ENCODE peak calls at places on chromosomes 1 and 21, in seven cellular contexts. D is CD8-positive, alpha-beta T cell; U is uterus; S is esophagus squamous epithelium; E is gastrocnemius medialis; N is neural progenitor cell; T is endodermal cell. P is an unnamed sample.

GRCh38 chr1:245785433-245785832 is 630.6 kb downstream of the KIF26B start:
- DNase-seq in D (no peak), U (no peak), S (no peak), E (no peak), N (no peak), T (peak), P (no peak)

GRCh38 chr1:25700626-25701025 is 84.0 kb downstream of the MAN1C1 start:
- DNase-seq in D (no peak), U (no peak), S (no peak), E (no peak), N (peak), T (peak), P (no peak)

GRCh38 chr1:168373869-168374268 is 93.2 kb downstream of the TBX19 start:
- DNase-seq in D (no peak), U (peak), S (no peak), E (no peak), N (no peak), T (no peak), P (no peak)

GRCh38 chr1:184771190-184771691 is 16.6 kb upstream of the EDEM3 start:
- DNase-seq in D (no peak), U (no peak), S (no peak), E (no peak), N (peak), T (no peak), P (no peak)

GRCh38 chr1:56525463-56526155 is 53.8 kb downstream of the PLPP3 start:
- DNase-seq in D (no peak), U (no peak), S (peak), E (no peak), N (no peak), T (no peak), P (no peak)

GRCh38 chr1:64856564-64856963 is 109.8 kb downstream of the JAK1 start:
- DNase-seq in D (no peak), U (peak), S (no peak), E (peak), N (no peak), T (no peak), P (no peak)

GRCh38 chr1:178091986-178092745 is 1.7 kb upstream of the RASAL2 start:
- DNase-seq in D (no peak), U (no peak), S (no peak), E (no peak), N (no peak), T (no peak), P (no peak)

GRCh38 chr1:183417691-183418491 is at the start of gene NMNAT2:
- DNase-seq in D (no peak), U (no peak), S (no peak), E (no peak), N (peak), T (peak), P (no peak)

GRCh38 chr1:56901720-56902119 is 47.1 kb downstream of the C8A start:
- DNase-seq in D (no peak), U (no peak), S (no peak), E (no peak), N (peak), T (no peak), P (no peak)

GRCh38 chr1:1281533-1282321 is 1.5 kb downstream of the SCNN1D start:
- DNase-seq in D (no peak), U (no peak), S (no peak), E (peak), N (no peak), T (no peak), P (no peak)

GRCh38 chr1:204507317-204508105 is 8.7 kb upstream of the MDM4 start:
- DNase-seq in D (no peak), U (peak), S (no peak), E (peak), N (peak), T (peak), P (no peak)

DNA sequence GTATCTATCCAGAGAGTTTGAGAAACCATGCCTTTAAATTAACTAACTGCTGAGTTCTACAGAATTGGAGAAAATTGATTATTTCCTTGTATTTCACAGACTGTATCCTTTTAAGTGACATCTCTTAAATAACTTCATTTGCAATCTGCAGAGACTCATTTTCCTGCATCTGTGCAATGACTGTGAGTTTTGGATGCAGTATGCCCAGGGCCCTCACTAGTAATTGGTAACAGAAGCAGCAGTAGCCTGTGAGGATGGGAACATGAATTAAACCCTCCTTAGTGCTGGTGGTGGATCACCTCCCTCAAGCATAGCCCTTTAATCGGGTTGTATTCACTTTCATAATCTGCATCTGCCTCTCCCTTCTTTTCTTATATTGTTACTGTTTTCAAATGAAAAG is 21.7 kb upstream of the SH3D21 start:
- DNase-seq in D (no peak), U (no peak), S (no peak), E (peak), N (no peak), T (no peak), P (no peak)
- H3K27ac ChIP-seq in D (no peak), U (no peak), S (no peak), E (peak), N (peak), T (no peak), P (no peak)

GRCh38 chr1:151164732-151165280 is 896 bp downstream of the LYSMD1 start:
- DNase-seq in D (no peak), U (no peak), S (no peak), E (no peak), N (no peak), T (peak), P (no peak)
- H3K4me3 ChIP-seq in D (peak), U (peak), S (peak), E (peak), N (peak), T (peak), P (peak)

GRCh38 chr1:244735404-244735803 is 82.5 kb downstream of the DESI2 start:
- DNase-seq in D (no peak), U (no peak), S (no peak), E (no peak), N (no peak), T (no peak), P (no peak)
- H3K27ac ChIP-seq in D (no peak), U (no peak), S (no peak), E (no peak), N (no peak), T (peak), P (no peak)

GRCh38 chr1:247825362-247825761 is 1.4 kb upstream of the OR14A16 start:
- DNase-seq in D (no peak), U (no peak), S (no peak), E (no peak), N (no peak), T (no peak), P (no peak)

GRCh38 chr1:247822060-247822459 is 1.9 kb downstream of the OR14A16 start:
- DNase-seq in D (no peak), U (no peak), S (no peak), E (no peak), N (no peak), T (no peak), P (no peak)

GRCh38 chr1:247829651-247830050 is 5.7 kb upstream of the OR14A16 start:
- DNase-seq in D (no peak), U (no peak), S (no peak), E (no peak), N (no peak), T (no peak), P (no peak)

DNA sequence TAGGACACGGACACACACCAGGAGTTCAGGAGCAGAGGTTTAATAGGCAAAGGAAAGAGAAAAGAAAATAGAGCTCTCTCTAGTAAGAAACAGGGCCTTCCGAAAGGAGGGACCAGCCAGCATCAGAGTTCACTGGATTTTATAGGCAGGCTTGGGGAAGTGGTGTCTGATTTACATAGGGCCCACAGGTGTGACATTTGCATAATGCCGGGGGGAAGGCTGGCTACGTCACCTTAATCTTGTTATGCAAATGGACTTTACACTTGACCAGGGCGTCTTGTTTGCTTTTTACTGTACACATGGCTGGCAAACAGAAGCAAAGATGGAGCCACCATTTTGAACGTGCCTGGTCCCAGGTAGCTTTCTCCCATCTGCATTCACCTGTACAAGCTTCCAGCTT is at the start of gene OR14A16:
- DNase-seq in D (no peak), U (no peak), S (no peak), E (no peak), N (no peak), T (no peak), P (no peak)
- H3K4me3 ChIP-seq in D (no peak), U (no peak), S (no peak), E (no peak), N (no peak), T (no peak), P (no peak)

GRCh38 chr1:152227310-152227928 is 3.4 kb upstream of the HRNR start:
- DNase-seq in D (no peak), U (no peak), S (no peak), E (no peak), N (no peak), T (no peak), P (no peak)

GRCh38 chr1:152224093-152224492 is at the start of gene HRNR:
- DNase-seq in D (no peak), U (no peak), S (no peak), E (no peak), N (no peak), T (no peak), P (no peak)

GRCh38 chr1:152228831-152229230 is 4.8 kb upstream of the HRNR start:
- DNase-seq in D (no peak), U (no peak), S (no peak), E (no peak), N (no peak), T (no peak), P (no peak)

GRCh38 chr1:152220166-152221163 is 3.5 kb downstream of the HRNR start:
- DNase-seq in D (no peak), U (no peak), S (no peak), E (no peak), N (no peak), T (no peak), P (no peak)

GRCh38 chr1:152225678-152226077 is 1.7 kb upstream of the HRNR start:
- DNase-seq in D (no peak), U (no peak), S (no peak), E (no peak), N (no peak), T (no peak), P (no peak)
- H3K27ac ChIP-seq in D (no peak), U (no peak), S (peak), E (no peak), N (no peak), T (no peak), P (no peak)

GRCh38 chr1:153963030-153963849 is at the start of gene SLC39A1:
- DNase-seq in D (peak), U (peak), S (peak), E (peak), N (peak), T (peak), P (peak)

GRCh38 chr1:153962088-153963029 is 978 bp downstream of the SLC39A1 start:
- DNase-seq in D (no peak), U (peak), S (no peak), E (peak), N (no peak), T (peak), P (peak)

GRCh38 chr1:153960206-153960605 is 1.8 kb upstream of the CRTC2 start:
- DNase-seq in D (no peak), U (no peak), S (no peak), E (peak), N (no peak), T (no peak), P (no peak)

GRCh38 chr1:153959454-153959853 is 1.0 kb upstream of the CRTC2 start:
- DNase-seq in D (no peak), U (no peak), S (no peak), E (no peak), N (no peak), T (peak), P (no peak)

GRCh38 chr1:153961421-153961820 is 1.9 kb downstream of the SLC39A1 start:
- DNase-seq in D (no peak), U (no peak), S (no peak), E (no peak), N (no peak), T (no peak), P (no peak)
- H3K4me3 ChIP-seq in D (no peak), U (no peak), S (peak), E (no peak), N (peak), T (peak), P (no peak)

DNA sequence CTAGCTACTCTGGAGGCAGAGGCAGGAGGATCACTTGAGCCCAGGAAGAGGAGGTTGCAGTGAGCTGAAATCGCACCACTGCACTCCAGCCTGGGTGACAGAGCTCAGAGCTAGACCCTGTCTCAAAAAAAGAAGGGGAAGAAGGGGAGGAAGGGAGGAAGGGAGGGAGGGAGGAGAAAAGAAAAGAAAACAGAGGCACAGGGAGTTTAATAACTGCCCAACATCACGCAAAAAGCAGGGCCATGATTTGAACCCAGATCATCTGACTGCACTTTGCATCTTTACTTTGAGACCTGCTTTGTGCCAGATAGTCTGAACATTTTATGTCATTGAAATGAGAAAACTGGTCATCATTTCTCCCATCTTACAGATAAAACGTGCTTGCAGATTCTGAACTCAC is 2.0 kb downstream of the LURAP1 start:
- DNase-seq in D (no peak), U (no peak), S (no peak), E (no peak), N (no peak), T (no peak), P (no peak)
- H3K27ac ChIP-seq in D (no peak), U (peak), S (peak), E (no peak), N (no peak), T (no peak), P (peak)

GRCh38 chr21:20026517-20026916 is 971.7 kb upstream of the NCAM2 start:
- DNase-seq in D (no peak), U (no peak), S (no peak), E (no peak), N (no peak), T (no peak), P (no peak)
- H3K4me3 ChIP-seq in D (no peak), U (no peak), S (no peak), E (no peak), N (no peak), T (no peak), P (no peak)